ENCODE peak calls at places on chromosomes 12 and 14, in ten cellular contexts. D, Z, A, J, T, U, W, B, M and I are unnamed samples.

GRCh38 chr14:36495666-36496065 is 24.4 kb downstream of the NKX2-1 start:
- DNase-seq in W (no peak), T (no peak), B (no peak), Z (no peak), U (no peak), A (no peak), J (no peak), D (no peak), M (no peak), I (no peak)

GRCh38 chr12:92408072-92408900 is 262.6 kb upstream of the BTG1 start:
- DNase-seq in A (peak), M (peak), B (peak), U (peak), T (peak), D (no peak), W (peak), Z (peak), J (peak), I (no peak)

GRCh38 chr12:2526371-2526770 is 268.4 kb upstream of the FKBP4 start:
- DNase-seq in W (no peak), U (no peak), D (no peak), A (no peak), Z (no peak), B (no peak), J (no peak), M (no peak), T (no peak), I (no peak)

GRCh38 chr14:91321131-91321530 is 76.6 kb upstream of the GPR68 start:
- DNase-seq in D (no peak), M (no peak), T (no peak), Z (no peak), J (no peak), B (no peak), A (no peak), W (no peak), U (no peak), I (peak)

GRCh38 chr12:113978080-113978479 is 12.0 kb upstream of the RBM19 start:
- DNase-seq in M (no peak), T (no peak), B (no peak), J (no peak), W (no peak), A (no peak), D (no peak), Z (no peak), U (no peak), I (no peak)

GRCh38 chr12:89889051-89889450 is 180.4 kb upstream of the ATP2B1 start:
- DNase-seq in D (no peak), Z (no peak), T (no peak), J (no peak), A (no peak), B (no peak), W (no peak), U (no peak), M (no peak), I (no peak)

GRCh38 chr12:125841332-125841731 is 776.1 kb downstream of the AACS start:
- DNase-seq in J (no peak), A (no peak), T (no peak), U (no peak), B (no peak), M (no peak), W (no peak), Z (no peak), D (no peak), I (no peak)

GRCh38 chr12:48826209-48826855 is 8.0 kb downstream of the CACNB3 start:
- DNase-seq in A (no peak), T (no peak), J (no peak), W (no peak), D (no peak), U (no peak), B (no peak), M (no peak), Z (no peak), I (no peak)

GRCh38 chr12:2179953-2180736 is 127.4 kb downstream of the CACNA1C start:
- DNase-seq in W (peak), T (peak), J (no peak), M (peak), D (no peak), A (peak), U (no peak), B (no peak), Z (no peak), I (no peak)

GRCh38 chr14:105300542-105301102 is at the start of gene BRF1:
- DNase-seq in A (peak), U (peak), W (peak), D (peak), T (peak), J (peak), B (peak), Z (no peak), M (peak), I (peak)

GRCh38 chr14:72549026-72549425 is 344.9 kb downstream of the DPF3 start:
- DNase-seq in Z (no peak), U (no peak), D (no peak), J (no peak), M (no peak), T (no peak), W (no peak), A (no peak), B (no peak), I (no peak)

GRCh38 chr12:38691164-38691563 is 214.2 kb downstream of the CPNE8 start:
- DNase-seq in U (no peak), B (no peak), W (no peak), A (no peak), Z (no peak), D (no peak), J (no peak), T (no peak), M (no peak), I (no peak)

GRCh38 chr12:96710127-96710745 is 196.8 kb upstream of the NEDD1 start:
- DNase-seq in A (no peak), W (peak), T (no peak), M (no peak), J (no peak), Z (no peak), D (no peak), B (no peak), U (peak), I (no peak)

GRCh38 chr14:21205026-21205677 is 49.3 kb upstream of the OR5AU1 start:
- DNase-seq in T (no peak), U (no peak), M (no peak), Z (no peak), J (no peak), D (no peak), B (no peak), A (no peak), W (no peak), I (no peak)

GRCh38 chr14:94771191-94771905 is 1.4 kb upstream of the GSC start:
- DNase-seq in D (no peak), T (no peak), U (peak), A (no peak), M (no peak), W (no peak), J (no peak), Z (no peak), B (no peak), I (peak)

GRCh38 chr12:57164966-57165365 is 17.5 kb upstream of the LRP1-AS start:
- DNase-seq in Z (no peak), T (no peak), D (no peak), J (no peak), B (no peak), M (no peak), U (no peak), W (no peak), A (no peak), I (no peak)

GRCh38 chr12:71161575-71161974 is 3.8 kb upstream of the TSPAN8 start:
- DNase-seq in W (no peak), A (no peak), U (no peak), J (no peak), M (no peak), B (no peak), D (no peak), Z (no peak), T (no peak), I (no peak)

GRCh38 chr14:20614038-20614840 is 23.1 kb upstream of the RNASE12 start:
- DNase-seq in A (no peak), W (peak), M (no peak), T (no peak), B (no peak), J (no peak), U (no peak), D (no peak), Z (no peak), I (no peak)

GRCh38 chr14:91243098-91243483 is 1.4 kb downstream of the GPR68 start:
- DNase-seq in M (no peak), D (no peak), A (no peak), J (no peak), U (no peak), Z (no peak), B (no peak), T (no peak), W (no peak), I (no peak)

GRCh38 chr14:24057867-24058259 is 6.1 kb downstream of the CARMIL3 start:
- DNase-seq in Z (no peak), A (no peak), U (no peak), J (no peak), B (no peak), T (no peak), W (no peak), D (no peak), M (no peak), I (no peak)

GRCh38 chr12:51887476-51888315 is at the start of gene ANKRD33:
- DNase-seq in A (peak), J (no peak), B (peak), W (no peak), T (no peak), U (peak), M (peak), D (no peak), Z (no peak), I (peak)

GRCh38 chr14:105193916-105194782 is 13.0 kb upstream of the NUDT14 start:
- DNase-seq in T (no peak), D (no peak), W (no peak), M (no peak), Z (no peak), A (no peak), B (peak), J (no peak), U (no peak), I (no peak)

GRCh38 chr14:36313206-36313605 is 7.2 kb downstream of the MBIP start:
- DNase-seq in T (no peak), A (no peak), J (no peak), D (no peak), W (no peak), M (no peak), U (peak), B (no peak), Z (no peak), I (no peak)

GRCh38 chr12:67593041-67593870 is 55.3 kb upstream of the DYRK2 start:
- DNase-seq in A (peak), J (no peak), T (peak), U (peak), B (no peak), Z (no peak), M (peak), W (peak), D (no peak), I (no peak)

GRCh38 chr12:116099664-116100432 is 177.6 kb downstream of the MED13L start:
- DNase-seq in D (no peak), M (no peak), J (no peak), W (no peak), U (no peak), B (no peak), Z (no peak), A (no peak), T (no peak), I (no peak)

GRCh38 chr12:125092872-125093680 is 27.8 kb downstream of the AACS start:
- DNase-seq in D (no peak), B (no peak), W (no peak), J (peak), T (no peak), U (peak), A (peak), Z (no peak), M (peak), I (no peak)

GRCh38 chr12:11814362-11814761 is 164.9 kb downstream of the ETV6 start:
- DNase-seq in A (no peak), J (peak), T (no peak), M (no peak), D (no peak), Z (no peak), U (no peak), W (no peak), B (no peak), I (no peak)

GRCh38 chr12:97394657-97395056 is 67.9 kb upstream of the RMST start:
- DNase-seq in T (no peak), D (no peak), J (no peak), A (no peak), W (no peak), Z (no peak), M (no peak), U (peak), B (no peak), I (no peak)

GRCh38 chr12:115798309-115798917 is 479.1 kb downstream of the MED13L start:
- DNase-seq in J (no peak), A (no peak), Z (no peak), M (no peak), T (no peak), B (no peak), U (no peak), W (no peak), D (no peak), I (no peak)

GRCh38 chr14:21694425-21694824 is 20.8 kb upstream of the OR4E1 start:
- DNase-seq in Z (no peak), D (no peak), U (no peak), T (no peak), A (no peak), M (no peak), J (no peak), W (no peak), B (no peak), I (no peak)

GRCh38 chr14:95200404-95200803 is 43.1 kb upstream of the DICER1 start:
- DNase-seq in J (no peak), D (no peak), Z (no peak), T (no peak), B (no peak), M (no peak), U (no peak), A (no peak), W (no peak), I (no peak)

GRCh38 chr14:85313801-85314207 is 216.1 kb upstream of the FLRT2 start:
- DNase-seq in U (no peak), B (no peak), T (no peak), A (no peak), Z (no peak), D (no peak), W (no peak), M (no peak), J (no peak), I (no peak)

GRCh38 chr14:33465952-33466700 is 484.7 kb downstream of the EGLN3 start:
- DNase-seq in B (no peak), Z (no peak), M (no peak), J (no peak), D (no peak), U (no peak), A (no peak), W (no peak), T (no peak), I (no peak)

GRCh38 chr14:68397371-68397779 is 395.5 kb downstream of the ZFP36L1 start:
- DNase-seq in D (no peak), J (peak), W (no peak), B (no peak), T (no peak), Z (no peak), M (no peak), A (peak), U (no peak), I (peak)

GRCh38 chr12:77893918-77894317 is 63.2 kb downstream of the NAV3 start:
- DNase-seq in U (peak), J (peak), A (peak), W (no peak), M (peak), Z (peak), D (no peak), T (peak), B (no peak), I (no peak)

GRCh38 chr12:130981156-130981789 is 27.6 kb downstream of the ADGRD1 start:
- DNase-seq in Z (no peak), A (no peak), D (no peak), M (no peak), J (no peak), U (no peak), B (no peak), W (no peak), T (no peak), I (no peak)

GRCh38 chr12:101407054-101407437 is 526 bp downstream of the ARL1 start:
- DNase-seq in J (peak), D (no peak), W (peak), B (no peak), M (no peak), U (peak), A (no peak), Z (no peak), T (no peak), I (no peak)

DNA sequence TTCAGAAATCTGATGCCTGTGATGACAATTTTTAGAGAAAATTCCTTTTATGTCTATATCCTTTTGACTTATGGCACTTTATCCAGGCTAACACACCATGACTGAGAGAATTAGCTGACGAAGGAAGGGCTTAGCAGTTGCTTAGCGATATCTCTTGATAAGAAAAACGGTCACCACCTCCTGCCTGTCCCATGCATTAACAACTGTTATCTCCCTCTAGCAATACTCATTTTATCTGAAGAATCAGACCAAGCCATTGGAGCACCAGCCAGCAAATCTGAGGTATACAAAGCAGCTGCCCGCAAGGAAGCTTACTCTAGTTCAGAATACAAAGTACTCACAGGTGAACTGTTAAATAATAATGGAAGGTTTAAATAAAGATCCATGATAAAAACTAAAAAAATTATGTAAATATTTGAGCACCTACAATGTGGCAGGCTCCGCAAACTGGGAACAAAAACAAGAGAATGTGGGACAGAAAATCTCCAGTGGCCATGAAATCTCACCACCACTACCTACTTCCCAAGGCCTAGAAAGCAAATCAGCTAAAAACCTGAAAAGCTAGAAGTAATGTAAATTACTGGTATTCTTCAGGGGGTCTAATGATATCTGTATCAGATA is 24.3 kb downstream of the PPM1H start:
- DNase-seq in D (no peak), J (no peak), M (peak), A (no peak), U (no peak), B (no peak), T (no peak), Z (no peak), W (no peak), I (no peak)
- TF ChIP-seq POLR2AphosphoS5 in D (no peak), J (no peak), M (peak), A (no peak), U (no peak), B (no peak), T (no peak), Z (no peak), W (no peak), I (no peak)

DNA sequence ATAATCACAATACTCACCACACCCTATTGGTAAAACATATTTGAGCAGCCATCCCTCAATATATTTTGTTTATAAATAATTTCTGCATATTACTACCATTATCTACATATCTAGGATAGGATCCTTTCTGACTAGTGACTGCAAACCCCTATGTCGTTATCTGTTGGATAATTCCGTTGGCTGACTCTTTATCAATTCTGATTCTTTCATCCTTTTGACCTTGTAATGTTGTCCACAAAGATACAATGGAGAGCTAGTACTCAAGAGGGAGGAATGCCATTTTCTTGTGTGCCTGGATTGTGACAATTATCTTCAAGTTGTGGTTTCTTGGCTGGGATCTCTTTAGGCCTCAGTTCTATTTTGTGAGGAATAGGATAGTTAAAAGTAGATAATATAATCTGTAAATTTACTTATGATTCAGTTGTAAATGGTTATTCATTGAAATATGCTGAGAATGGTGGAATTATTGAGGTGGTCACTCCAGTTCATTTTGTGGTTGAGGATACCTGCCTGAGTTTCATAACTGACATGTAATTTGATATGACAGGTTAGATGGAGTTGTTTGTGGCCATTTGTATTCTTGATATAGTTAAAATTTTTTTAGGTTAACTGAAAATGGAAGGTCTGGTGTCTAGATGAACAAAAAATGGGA is 10.1 kb downstream of the CHST11 start:
- DNase-seq in D (no peak), B (no peak), W (no peak), J (no peak), A (no peak), U (no peak), T (no peak), M (no peak), Z (no peak), I (no peak)
- TF ChIP-seq POLR2AphosphoS5 in D (no peak), B (no peak), W (no peak), J (no peak), A (no peak), U (no peak), T (no peak), M (no peak), Z (no peak), I (no peak)

GRCh38 chr12:28611501-28611900 is 421.2 kb downstream of the CCDC91 start:
- DNase-seq in M (no peak), U (no peak), T (no peak), J (no peak), Z (no peak), A (peak), D (no peak), W (no peak), B (no peak), I (no peak)
- TF ChIP-seq POLR2AphosphoS5 in M (no peak), U (no peak), T (no peak), J (no peak), Z (no peak), A (no peak), D (no peak), W (no peak), B (no peak), I (no peak)

DNA sequence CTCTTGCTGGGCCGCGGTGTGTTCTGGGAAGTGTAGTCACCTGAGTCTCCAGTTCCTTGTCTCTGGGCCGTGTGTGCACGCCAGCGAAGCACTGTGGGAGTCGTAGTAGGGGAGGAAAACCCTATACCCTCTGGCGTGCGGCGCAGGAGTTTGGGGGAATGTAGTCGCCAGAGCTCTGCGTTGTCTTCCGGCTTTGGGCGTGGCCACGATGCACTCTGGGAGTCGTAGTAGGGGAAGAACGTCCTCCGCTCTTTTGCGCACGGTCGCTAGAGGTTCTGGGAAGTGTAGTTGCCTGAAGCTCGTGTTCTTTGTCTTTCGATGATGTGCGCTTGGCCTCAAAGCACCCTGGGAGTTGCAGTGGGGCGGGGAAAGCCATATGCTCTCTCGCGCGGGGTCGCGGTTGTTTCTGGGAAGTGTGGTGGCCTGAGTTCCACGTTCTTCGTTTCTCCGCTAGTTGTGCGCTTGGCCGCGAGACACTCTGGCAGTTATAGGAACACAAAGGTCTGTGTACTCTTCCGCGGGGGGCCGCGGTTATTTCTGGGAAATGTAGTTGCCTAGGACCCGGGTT is 588 bp upstream of the ZNF140 start:
- DNase-seq in W (peak), T (no peak), U (peak), Z (peak), M (peak), J (peak), D (peak), B (peak), A (peak), I (peak)
- TF ChIP-seq POLR2AphosphoS5 in W (peak), T (no peak), U (no peak), Z (no peak), M (peak), J (peak), D (peak), B (no peak), A (peak), I (peak)